ENCODE peak calls at places on chromosomes 12 and 14, in ten cellular contexts. One of them, this sample, is unnamed.

GRCh38 chr12:46983959-46984833 is 95.2 kb upstream of the PCED1B start:
- DNase-seq in uterus: no peak
- DNase-seq in suprapubic skin: no peak
- DNase-seq in stomach: no peak
- DNase-seq in Peyer's patch: no peak
- DNase-seq in body of pancreas: peak
- DNase-seq in heart left ventricle: no peak
- DNase-seq in sigmoid colon: no peak
- DNase-seq in H1: no peak
- DNase-seq in transverse colon: peak
- DNase-seq in this sample: no peak

GRCh38 chr12:65892905-65893304 is 68.6 kb downstream of the HMGA2 start:
- DNase-seq in heart left ventricle: no peak
- DNase-seq in stomach: no peak
- DNase-seq in Peyer's patch: no peak
- DNase-seq in body of pancreas: no peak
- DNase-seq in H1: no peak
- DNase-seq in suprapubic skin: no peak
- DNase-seq in uterus: no peak
- DNase-seq in sigmoid colon: no peak
- DNase-seq in transverse colon: no peak
- DNase-seq in this sample: no peak

GRCh38 chr12:68267892-68268396 is 14.5 kb upstream of the IL22 start:
- DNase-seq in uterus: no peak
- DNase-seq in suprapubic skin: no peak
- DNase-seq in transverse colon: no peak
- DNase-seq in sigmoid colon: no peak
- DNase-seq in stomach: no peak
- DNase-seq in heart left ventricle: no peak
- DNase-seq in H1: no peak
- DNase-seq in Peyer's patch: no peak
- DNase-seq in body of pancreas: no peak
- DNase-seq in this sample: no peak

GRCh38 chr14:105866841-105867321 is 340.5 kb downstream of the TMEM121 start:
- DNase-seq in heart left ventricle: no peak
- DNase-seq in stomach: peak
- DNase-seq in transverse colon: no peak
- DNase-seq in uterus: peak
- DNase-seq in suprapubic skin: peak
- DNase-seq in sigmoid colon: peak
- DNase-seq in body of pancreas: peak
- DNase-seq in Peyer's patch: no peak
- DNase-seq in H1: no peak
- DNase-seq in this sample: peak

GRCh38 chr12:11658796-11659195 is 9.3 kb downstream of the ETV6 start:
- DNase-seq in H1: no peak
- DNase-seq in uterus: no peak
- DNase-seq in heart left ventricle: no peak
- DNase-seq in suprapubic skin: no peak
- DNase-seq in stomach: no peak
- DNase-seq in transverse colon: no peak
- DNase-seq in sigmoid colon: no peak
- DNase-seq in Peyer's patch: no peak
- DNase-seq in body of pancreas: no peak
- DNase-seq in this sample: no peak

GRCh38 chr12:29655861-29656260 is 127.9 kb downstream of the TMTC1 start:
- DNase-seq in Peyer's patch: no peak
- DNase-seq in heart left ventricle: peak
- DNase-seq in transverse colon: no peak
- DNase-seq in suprapubic skin: no peak
- DNase-seq in body of pancreas: no peak
- DNase-seq in stomach: no peak
- DNase-seq in sigmoid colon: no peak
- DNase-seq in uterus: no peak
- DNase-seq in H1: no peak
- DNase-seq in this sample: no peak

GRCh38 chr12:13465641-13466040 is 269.1 kb downstream of the EMP1 start:
- DNase-seq in body of pancreas: no peak
- DNase-seq in heart left ventricle: peak
- DNase-seq in stomach: no peak
- DNase-seq in uterus: no peak
- DNase-seq in H1: no peak
- DNase-seq in Peyer's patch: no peak
- DNase-seq in transverse colon: no peak
- DNase-seq in suprapubic skin: no peak
- DNase-seq in sigmoid colon: no peak
- DNase-seq in this sample: no peak

GRCh38 chr12:123983822-123984485 is 10.9 kb downstream of the ZNF664 start:
- DNase-seq in body of pancreas: peak
- DNase-seq in H1: no peak
- DNase-seq in uterus: peak
- DNase-seq in sigmoid colon: no peak
- DNase-seq in suprapubic skin: no peak
- DNase-seq in heart left ventricle: no peak
- DNase-seq in Peyer's patch: no peak
- DNase-seq in stomach: peak
- DNase-seq in transverse colon: peak
- DNase-seq in this sample: no peak

GRCh38 chr12:89889051-89889450 is 180.4 kb upstream of the ATP2B1 start:
- DNase-seq in sigmoid colon: no peak
- DNase-seq in heart left ventricle: no peak
- DNase-seq in uterus: no peak
- DNase-seq in body of pancreas: no peak
- DNase-seq in H1: no peak
- DNase-seq in Peyer's patch: no peak
- DNase-seq in suprapubic skin: no peak
- DNase-seq in transverse colon: no peak
- DNase-seq in stomach: no peak
- DNase-seq in this sample: no peak

GRCh38 chr12:57844725-57845477 is 1.6 kb downstream of the CTDSP2 start:
- DNase-seq in stomach: peak
- DNase-seq in H1: no peak
- DNase-seq in heart left ventricle: peak
- DNase-seq in body of pancreas: peak
- DNase-seq in suprapubic skin: peak
- DNase-seq in transverse colon: peak
- DNase-seq in Peyer's patch: peak
- DNase-seq in sigmoid colon: peak
- DNase-seq in uterus: peak
- DNase-seq in this sample: peak

GRCh38 chr14:49769171-49769570 is 1.2 kb downstream of the KLHDC2 start:
- DNase-seq in body of pancreas: no peak
- DNase-seq in heart left ventricle: no peak
- DNase-seq in suprapubic skin: no peak
- DNase-seq in sigmoid colon: no peak
- DNase-seq in uterus: no peak
- DNase-seq in H1: no peak
- DNase-seq in stomach: peak
- DNase-seq in Peyer's patch: no peak
- DNase-seq in transverse colon: peak
- DNase-seq in this sample: no peak

GRCh38 chr12:47947273-47947672 is 16.1 kb upstream of the TMEM106C start:
- DNase-seq in Peyer's patch: no peak
- DNase-seq in uterus: no peak
- DNase-seq in body of pancreas: no peak
- DNase-seq in heart left ventricle: no peak
- DNase-seq in stomach: no peak
- DNase-seq in transverse colon: no peak
- DNase-seq in suprapubic skin: no peak
- DNase-seq in H1: no peak
- DNase-seq in sigmoid colon: peak
- DNase-seq in this sample: no peak

GRCh38 chr12:108724054-108724889 is 7.0 kb downstream of the CORO1C start:
- DNase-seq in Peyer's patch: no peak
- DNase-seq in stomach: no peak
- DNase-seq in sigmoid colon: no peak
- DNase-seq in uterus: no peak
- DNase-seq in heart left ventricle: peak
- DNase-seq in transverse colon: no peak
- DNase-seq in suprapubic skin: no peak
- DNase-seq in body of pancreas: no peak
- DNase-seq in H1: no peak
- DNase-seq in this sample: peak
- TF ChIP-seq POLR2A in Peyer's patch: no peak
- TF ChIP-seq POLR2A in stomach: no peak
- TF ChIP-seq POLR2A in sigmoid colon: no peak
- TF ChIP-seq POLR2A in uterus: no peak
- TF ChIP-seq POLR2A in heart left ventricle: no peak
- TF ChIP-seq POLR2A in transverse colon: no peak
- TF ChIP-seq POLR2A in suprapubic skin: no peak
- TF ChIP-seq POLR2A in body of pancreas: no peak
- TF ChIP-seq POLR2A in H1: no peak
- TF ChIP-seq POLR2A in this sample: no peak

GRCh38 chr12:53122961-53123468 is 19.7 kb downstream of the SOAT2 start:
- DNase-seq in uterus: no peak
- DNase-seq in stomach: no peak
- DNase-seq in suprapubic skin: no peak
- DNase-seq in body of pancreas: no peak
- DNase-seq in H1: no peak
- DNase-seq in sigmoid colon: no peak
- DNase-seq in Peyer's patch: no peak
- DNase-seq in transverse colon: no peak
- DNase-seq in heart left ventricle: no peak
- DNase-seq in this sample: no peak
- TF ChIP-seq CTCF in uterus: no peak
- TF ChIP-seq CTCF in stomach: no peak
- TF ChIP-seq CTCF in suprapubic skin: no peak
- TF ChIP-seq CTCF in body of pancreas: no peak
- TF ChIP-seq CTCF in H1: no peak
- TF ChIP-seq CTCF in sigmoid colon: no peak
- TF ChIP-seq CTCF in Peyer's patch: no peak
- TF ChIP-seq CTCF in transverse colon: no peak
- TF ChIP-seq CTCF in heart left ventricle: no peak
- TF ChIP-seq CTCF in this sample: no peak

GRCh38 chr14:29741909-29742401 is 185.7 kb downstream of the PRKD1 start:
- DNase-seq in uterus: no peak
- DNase-seq in suprapubic skin: no peak
- DNase-seq in heart left ventricle: peak
- DNase-seq in sigmoid colon: no peak
- DNase-seq in Peyer's patch: no peak
- DNase-seq in transverse colon: no peak
- DNase-seq in H1: no peak
- DNase-seq in body of pancreas: peak
- DNase-seq in stomach: no peak
- DNase-seq in this sample: peak
- H3K4me3 ChIP-seq in uterus: no peak
- H3K4me3 ChIP-seq in suprapubic skin: no peak
- H3K4me3 ChIP-seq in heart left ventricle: no peak
- H3K4me3 ChIP-seq in sigmoid colon: no peak
- H3K4me3 ChIP-seq in Peyer's patch: no peak
- H3K4me3 ChIP-seq in transverse colon: no peak
- H3K4me3 ChIP-seq in H1: no peak
- H3K4me3 ChIP-seq in body of pancreas: no peak
- H3K4me3 ChIP-seq in stomach: no peak
- H3K4me3 ChIP-seq in this sample: no peak

DNA sequence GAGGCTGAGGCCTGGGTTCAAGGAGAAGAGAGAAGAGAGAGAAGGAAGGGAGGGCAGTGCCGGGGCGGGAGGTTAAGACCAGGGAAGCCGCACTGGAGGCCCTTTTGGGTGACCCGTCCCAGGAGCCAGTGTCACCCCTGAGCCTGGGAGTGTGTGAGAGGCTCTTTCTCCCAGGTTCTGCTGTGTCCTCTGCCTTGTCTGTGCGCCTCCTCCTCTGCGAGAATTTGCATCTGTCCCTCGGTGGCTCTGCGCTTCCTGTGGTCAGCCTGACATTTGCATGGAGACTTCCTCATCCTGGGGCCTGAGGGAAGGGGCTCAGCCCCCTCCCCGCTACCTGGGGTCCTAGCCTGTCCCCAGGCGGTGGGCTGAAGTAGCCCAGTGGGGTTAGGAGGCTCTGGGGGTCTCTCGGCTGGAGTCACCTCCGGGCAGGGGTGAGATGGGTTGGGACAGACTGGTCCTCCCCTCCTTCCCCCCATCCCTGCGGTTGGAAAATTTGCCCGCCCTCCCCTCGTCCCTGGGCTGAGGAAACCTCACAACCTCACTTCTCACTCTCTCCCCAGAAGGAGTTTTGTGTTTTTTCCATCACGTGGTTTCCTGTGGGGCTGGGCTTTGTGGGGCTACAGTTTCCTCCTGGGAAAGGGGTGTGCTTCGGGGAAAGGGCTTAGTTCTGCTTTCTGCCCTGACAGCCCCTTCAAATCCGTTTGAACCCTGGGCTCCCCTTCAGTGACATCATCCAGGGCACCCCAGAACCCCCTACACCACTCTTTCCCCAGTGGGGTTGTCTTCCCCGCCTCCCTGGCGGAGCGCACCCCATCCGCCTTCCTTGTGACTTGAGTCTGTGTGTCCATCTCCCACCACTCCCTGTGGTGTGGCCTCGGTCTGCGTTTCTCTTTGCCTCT is 2.5 kb downstream of the PTPN6 start:
- DNase-seq in heart left ventricle: peak
- DNase-seq in sigmoid colon: peak
- DNase-seq in Peyer's patch: peak
- DNase-seq in suprapubic skin: peak
- DNase-seq in transverse colon: peak
- DNase-seq in body of pancreas: no peak
- DNase-seq in stomach: peak
- DNase-seq in uterus: no peak
- DNase-seq in H1: no peak
- DNase-seq in this sample: no peak
- TF ChIP-seq POLR2A in heart left ventricle: no peak
- TF ChIP-seq POLR2A in sigmoid colon: no peak
- TF ChIP-seq POLR2A in Peyer's patch: no peak
- TF ChIP-seq POLR2A in suprapubic skin: no peak
- TF ChIP-seq POLR2A in transverse colon: peak
- TF ChIP-seq POLR2A in body of pancreas: peak
- TF ChIP-seq POLR2A in stomach: no peak
- TF ChIP-seq POLR2A in uterus: no peak
- TF ChIP-seq POLR2A in H1: no peak
- TF ChIP-seq POLR2A in this sample: no peak

DNA sequence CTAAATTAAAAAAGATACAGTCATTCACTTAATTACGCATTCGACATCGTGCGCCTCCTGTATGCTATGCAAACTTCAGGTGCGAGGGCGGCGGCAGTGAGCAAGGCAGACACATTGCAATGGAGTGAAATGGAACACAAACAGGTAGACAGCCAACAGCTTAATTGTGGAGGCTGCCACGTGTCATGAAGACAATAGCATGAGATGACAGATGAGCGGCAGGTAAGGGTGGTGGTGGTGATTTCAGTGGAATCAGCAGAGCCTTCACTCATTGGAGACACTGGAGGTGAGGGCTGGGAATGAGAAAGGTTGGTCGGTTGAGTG is 130.7 kb downstream of the TMEM132D start:
- DNase-seq in heart left ventricle: no peak
- DNase-seq in transverse colon: no peak
- DNase-seq in stomach: no peak
- DNase-seq in suprapubic skin: no peak
- DNase-seq in uterus: no peak
- DNase-seq in H1: no peak
- DNase-seq in body of pancreas: no peak
- DNase-seq in sigmoid colon: no peak
- DNase-seq in Peyer's patch: no peak
- DNase-seq in this sample: peak
- TF ChIP-seq CTCF in heart left ventricle: no peak
- TF ChIP-seq CTCF in transverse colon: no peak
- TF ChIP-seq CTCF in stomach: no peak
- TF ChIP-seq CTCF in suprapubic skin: no peak
- TF ChIP-seq CTCF in uterus: no peak
- TF ChIP-seq CTCF in H1: no peak
- TF ChIP-seq CTCF in body of pancreas: no peak
- TF ChIP-seq CTCF in sigmoid colon: no peak
- TF ChIP-seq CTCF in Peyer's patch: no peak
- TF ChIP-seq CTCF in this sample: no peak

This sample was measured in lower leg skin.